ENCODE peak calls at places on chromosomes 3 and 15, in five cellular contexts. One of them, this sample, is unnamed.

GRCh38 chr3:8561365-8561764 is 59.7 kb downstream of the LMCD1 start:
- DNase-seq in C1 segment of cervical spinal cord: no peak
- DNase-seq in vagina: no peak
- DNase-seq in HFFc6: no peak
- DNase-seq in heart right ventricle: peak; percentile 60
- DNase-seq in this sample: no peak

GRCh38 chr3:65871305-65872141 is 167.2 kb downstream of the MAGI1 start:
- DNase-seq in C1 segment of cervical spinal cord: no peak
- DNase-seq in vagina: no peak
- DNase-seq in HFFc6: no peak
- DNase-seq in heart right ventricle: peak; percentile 42
- DNase-seq in this sample: peak; percentile 62

GRCh38 chr3:27607370-27607769 is 114.8 kb downstream of the EOMES start:
- DNase-seq in C1 segment of cervical spinal cord: no peak
- DNase-seq in vagina: no peak
- DNase-seq in HFFc6: peak; percentile 30
- DNase-seq in heart right ventricle: no peak
- DNase-seq in this sample: no peak

GRCh38 chr15:63165166-63165859 is 8.0 kb upstream of the RPS27L start:
- DNase-seq in C1 segment of cervical spinal cord: no peak
- DNase-seq in vagina: no peak
- DNase-seq in HFFc6: no peak
- DNase-seq in heart right ventricle: no peak
- DNase-seq in this sample: no peak

GRCh38 chr3:10335871-10336622 is 15.1 kb upstream of the SEC13 start:
- DNase-seq in C1 segment of cervical spinal cord: no peak
- DNase-seq in vagina: no peak
- DNase-seq in HFFc6: no peak
- DNase-seq in heart right ventricle: no peak
- DNase-seq in this sample: no peak

GRCh38 chr15:76974456-76975083 is 20.4 kb upstream of the PSTPIP1 start:
- DNase-seq in C1 segment of cervical spinal cord: no peak
- DNase-seq in vagina: no peak
- DNase-seq in HFFc6: no peak
- DNase-seq in heart right ventricle: no peak
- DNase-seq in this sample: no peak

GRCh38 chr3:168384990-168385389 is 289.3 kb upstream of the GOLIM4 start:
- DNase-seq in C1 segment of cervical spinal cord: no peak
- DNase-seq in vagina: no peak
- DNase-seq in HFFc6: no peak
- DNase-seq in heart right ventricle: no peak
- DNase-seq in this sample: no peak

GRCh38 chr15:44033894-44034293 is 161.2 kb downstream of the FRMD5 start:
- DNase-seq in C1 segment of cervical spinal cord: no peak
- DNase-seq in vagina: no peak
- DNase-seq in HFFc6: peak; percentile 74
- DNase-seq in heart right ventricle: no peak
- DNase-seq in this sample: no peak

GRCh38 chr15:89399390-89400120 is 64.9 kb upstream of the POLG start:
- DNase-seq in C1 segment of cervical spinal cord: peak; percentile 61
- DNase-seq in vagina: no peak
- DNase-seq in HFFc6: no peak
- DNase-seq in heart right ventricle: no peak
- DNase-seq in this sample: peak; percentile 13

GRCh38 chr15:90598053-90598577 is 68.4 kb downstream of the CRTC3 start:
- DNase-seq in C1 segment of cervical spinal cord: no peak
- DNase-seq in vagina: no peak
- DNase-seq in HFFc6: peak; percentile 8
- DNase-seq in heart right ventricle: peak; percentile 37
- DNase-seq in this sample: peak; percentile 23

GRCh38 chr15:65275728-65276126 is 11.0 kb downstream of the PARP16 start:
- DNase-seq in C1 segment of cervical spinal cord: no peak
- DNase-seq in vagina: no peak
- DNase-seq in HFFc6: peak; percentile 31
- DNase-seq in heart right ventricle: no peak
- DNase-seq in this sample: peak; percentile 70

GRCh38 chr15:39919396-39919739 is 698 bp downstream of the GPR176 start:
- DNase-seq in C1 segment of cervical spinal cord: no peak
- DNase-seq in vagina: no peak
- DNase-seq in HFFc6: no peak
- DNase-seq in heart right ventricle: no peak
- DNase-seq in this sample: no peak

GRCh38 chr3:76367281-76367680 is 581.9 kb upstream of the ZNF717 start:
- DNase-seq in C1 segment of cervical spinal cord: no peak
- DNase-seq in vagina: no peak
- DNase-seq in HFFc6: no peak
- DNase-seq in heart right ventricle: no peak
- DNase-seq in this sample: no peak

GRCh38 chr3:160981217-160981938 is 123.8 kb downstream of the B3GALNT1 start:
- DNase-seq in C1 segment of cervical spinal cord: no peak
- DNase-seq in vagina: no peak
- DNase-seq in HFFc6: no peak
- DNase-seq in heart right ventricle: no peak
- DNase-seq in this sample: peak; percentile 2

GRCh38 chr15:40445411-40446055 is 4.8 kb downstream of the BAHD1 start:
- DNase-seq in C1 segment of cervical spinal cord: no peak
- DNase-seq in vagina: no peak
- DNase-seq in HFFc6: peak; percentile 67
- DNase-seq in heart right ventricle: no peak
- DNase-seq in this sample: no peak

GRCh38 chr3:75012791-75013190 is 398.3 kb upstream of the CNTN3 start:
- DNase-seq in C1 segment of cervical spinal cord: no peak
- DNase-seq in vagina: no peak
- DNase-seq in HFFc6: no peak
- DNase-seq in heart right ventricle: no peak
- DNase-seq in this sample: no peak

GRCh38 chr3:137012097-137012501 is 54.3 kb downstream of the IL20RB start:
- DNase-seq in C1 segment of cervical spinal cord: no peak
- DNase-seq in vagina: no peak
- DNase-seq in HFFc6: peak; percentile 33
- DNase-seq in heart right ventricle: no peak
- DNase-seq in this sample: no peak

GRCh38 chr3:172054115-172054764 is 14.9 kb downstream of the FNDC3B start:
- DNase-seq in C1 segment of cervical spinal cord: no peak
- DNase-seq in vagina: no peak
- DNase-seq in HFFc6: no peak
- DNase-seq in heart right ventricle: no peak
- DNase-seq in this sample: no peak

GRCh38 chr15:82647835-82648256 is 683 bp upstream of the CPEB1 start:
- DNase-seq in C1 segment of cervical spinal cord: no peak
- DNase-seq in vagina: no peak
- DNase-seq in HFFc6: no peak
- DNase-seq in heart right ventricle: peak; percentile 22
- DNase-seq in this sample: no peak

GRCh38 chr15:51970981-51971352 is 611 bp downstream of the LEO1 start:
- DNase-seq in C1 segment of cervical spinal cord: no peak
- DNase-seq in vagina: no peak
- DNase-seq in HFFc6: no peak
- DNase-seq in heart right ventricle: no peak
- DNase-seq in this sample: no peak

GRCh38 chr15:66023322-66023972 is 154.2 kb downstream of the RAB11A start:
- DNase-seq in C1 segment of cervical spinal cord: peak; percentile 63
- DNase-seq in vagina: no peak
- DNase-seq in HFFc6: no peak
- DNase-seq in heart right ventricle: no peak
- DNase-seq in this sample: no peak

GRCh38 chr3:31620656-31621055 is 87.9 kb downstream of the STT3B start:
- DNase-seq in C1 segment of cervical spinal cord: no peak
- DNase-seq in vagina: no peak
- DNase-seq in HFFc6: peak; percentile 42
- DNase-seq in heart right ventricle: no peak
- DNase-seq in this sample: no peak

GRCh38 chr15:93261845-93262244 is 172.8 kb upstream of the RGMA start:
- DNase-seq in C1 segment of cervical spinal cord: no peak
- DNase-seq in vagina: no peak
- DNase-seq in HFFc6: no peak
- DNase-seq in heart right ventricle: no peak
- DNase-seq in this sample: no peak